ENCODE peak calls at places on chromosome 15, in five cellular contexts. One of them, this sample, is unnamed.

GRCh38 chr15:28888900-28889299 is 3.1 kb downstream of the APBA2 start:
- DNase-seq in ovary: no peak
- DNase-seq in colonic mucosa: no peak
- DNase-seq in mammary epithelial cell: no peak
- DNase-seq in A549: no peak
- DNase-seq in this sample: no peak

GRCh38 chr15:31065824-31066223 is 35.7 kb downstream of the TRPM1 start:
- DNase-seq in A549: no peak
- DNase-seq in ovary: no peak
- DNase-seq in colonic mucosa: no peak
- DNase-seq in mammary epithelial cell: peak
- DNase-seq in this sample: no peak

GRCh38 chr15:31222769-31223345 is 103.8 kb upstream of the KLF13 start:
- DNase-seq in ovary: no peak
- DNase-seq in mammary epithelial cell: no peak
- DNase-seq in A549: no peak
- DNase-seq in colonic mucosa: no peak
- DNase-seq in this sample: no peak

GRCh38 chr15:40055576-40056293 is 16.8 kb upstream of the SRP14 start:
- DNase-seq in mammary epithelial cell: no peak
- DNase-seq in ovary: no peak
- DNase-seq in A549: no peak
- DNase-seq in colonic mucosa: no peak
- DNase-seq in this sample: no peak

GRCh38 chr15:81929557-81929956 is 116.3 kb downstream of the MEX3B start:
- DNase-seq in ovary: no peak
- DNase-seq in colonic mucosa: no peak
- DNase-seq in mammary epithelial cell: no peak
- DNase-seq in A549: no peak
- DNase-seq in this sample: no peak

GRCh38 chr15:66947471-66947870 is 117.9 kb upstream of the SMAD3 start:
- DNase-seq in ovary: no peak
- DNase-seq in mammary epithelial cell: no peak
- DNase-seq in colonic mucosa: no peak
- DNase-seq in A549: no peak
- DNase-seq in this sample: peak

GRCh38 chr15:57866149-57866736 is 159.7 kb downstream of the POLR2M start:
- DNase-seq in A549: peak
- DNase-seq in mammary epithelial cell: peak
- DNase-seq in ovary: no peak
- DNase-seq in colonic mucosa: peak
- DNase-seq in this sample: peak

GRCh38 chr15:43433160-43433559 is 59.8 kb downstream of the TP53BP1 start:
- DNase-seq in mammary epithelial cell: no peak
- DNase-seq in colonic mucosa: no peak
- DNase-seq in A549: no peak
- DNase-seq in ovary: no peak
- DNase-seq in this sample: no peak

GRCh38 chr15:37015025-37015424 is 85.3 kb downstream of the MEIS2 start:
- DNase-seq in A549: no peak
- DNase-seq in ovary: no peak
- DNase-seq in colonic mucosa: no peak
- DNase-seq in mammary epithelial cell: peak
- DNase-seq in this sample: no peak

GRCh38 chr15:61871926-61872522 is 188.2 kb downstream of the VPS13C start:
- DNase-seq in colonic mucosa: no peak
- DNase-seq in A549: peak
- DNase-seq in ovary: no peak
- DNase-seq in mammary epithelial cell: no peak
- DNase-seq in this sample: no peak

GRCh38 chr15:96346409-96346808 is 15.9 kb downstream of the NR2F2 start:
- DNase-seq in colonic mucosa: no peak
- DNase-seq in ovary: no peak
- DNase-seq in mammary epithelial cell: no peak
- DNase-seq in A549: no peak
- DNase-seq in this sample: no peak

GRCh38 chr15:78396976-78397375 is 41.0 kb upstream of the IREB2 start:
- DNase-seq in mammary epithelial cell: no peak
- DNase-seq in colonic mucosa: peak
- DNase-seq in A549: peak
- DNase-seq in ovary: peak
- DNase-seq in this sample: no peak

GRCh38 chr15:34341922-34342736 is 807 bp downstream of the NOP10 start:
- DNase-seq in mammary epithelial cell: peak
- DNase-seq in colonic mucosa: no peak
- DNase-seq in ovary: no peak
- DNase-seq in A549: no peak
- DNase-seq in this sample: no peak

GRCh38 chr15:41115652-41116115 is 396 bp downstream of the INO80 start:
- DNase-seq in colonic mucosa: peak
- DNase-seq in ovary: no peak
- DNase-seq in A549: peak
- DNase-seq in mammary epithelial cell: peak
- DNase-seq in this sample: no peak

GRCh38 chr15:91484141-91484540 is 369.4 kb upstream of the SLCO3A1 start:
- DNase-seq in mammary epithelial cell: no peak
- DNase-seq in A549: no peak
- DNase-seq in colonic mucosa: no peak
- DNase-seq in ovary: no peak
- DNase-seq in this sample: no peak

DNA sequence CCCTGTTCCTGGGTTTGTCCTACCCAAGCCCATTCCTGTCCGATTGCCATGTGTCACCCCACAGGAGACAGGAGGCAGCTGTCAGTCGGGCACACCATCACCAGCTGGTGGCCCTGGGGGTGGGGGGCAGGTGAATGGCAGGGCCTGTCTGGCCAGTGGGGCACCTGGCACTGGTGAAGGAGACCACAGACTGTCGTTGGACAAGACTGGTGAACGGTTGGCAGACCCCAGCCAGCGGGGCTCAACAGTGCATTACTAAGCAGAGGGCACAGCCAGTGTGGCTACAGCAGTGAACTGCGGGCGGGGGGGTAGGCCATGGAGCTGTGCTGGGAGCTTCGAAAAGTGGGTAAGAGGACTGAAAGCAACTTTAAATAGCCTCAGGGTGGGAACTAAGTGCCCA is 2.1 kb downstream of the SEMA7A start:
- DNase-seq in A549: no peak
- DNase-seq in colonic mucosa: no peak
- DNase-seq in ovary: no peak
- DNase-seq in mammary epithelial cell: no peak
- DNase-seq in this sample: no peak
- H3K27ac ChIP-seq in A549: no peak
- H3K27ac ChIP-seq in colonic mucosa: no peak
- H3K27ac ChIP-seq in ovary: no peak
- H3K27ac ChIP-seq in mammary epithelial cell: no peak
- H3K27ac ChIP-seq in this sample: no peak

GRCh38 chr15:35442734-35443133 is 103.2 kb downstream of the DPH6 start:
- DNase-seq in mammary epithelial cell: no peak
- DNase-seq in A549: no peak
- DNase-seq in ovary: no peak
- DNase-seq in colonic mucosa: no peak
- DNase-seq in this sample: no peak
- TF ChIP-seq CTCF in mammary epithelial cell: no peak
- TF ChIP-seq CTCF in A549: no peak
- TF ChIP-seq CTCF in ovary: no peak
- TF ChIP-seq CTCF in colonic mucosa: no peak
- TF ChIP-seq CTCF in this sample: no peak

GRCh38 chr15:63605036-63605435 is 7.8 kb downstream of the FBXL22 start:
- DNase-seq in A549: no peak
- DNase-seq in ovary: no peak
- DNase-seq in colonic mucosa: no peak
- DNase-seq in mammary epithelial cell: peak
- DNase-seq in this sample: no peak

GRCh38 chr15:63608989-63609388 is 11.8 kb downstream of the FBXL22 start:
- DNase-seq in colonic mucosa: no peak
- DNase-seq in mammary epithelial cell: no peak
- DNase-seq in ovary: no peak
- DNase-seq in A549: no peak
- DNase-seq in this sample: no peak

GRCh38 chr15:63605816-63606215 is 8.6 kb downstream of the FBXL22 start:
- DNase-seq in A549: no peak
- DNase-seq in ovary: no peak
- DNase-seq in mammary epithelial cell: no peak
- DNase-seq in colonic mucosa: no peak
- DNase-seq in this sample: no peak

GRCh38 chr15:63604281-63604680 is 7.1 kb downstream of the FBXL22 start:
- DNase-seq in ovary: no peak
- DNase-seq in colonic mucosa: no peak
- DNase-seq in A549: no peak
- DNase-seq in mammary epithelial cell: no peak
- DNase-seq in this sample: no peak

GRCh38 chr15:63606333-63606732 is 9.1 kb downstream of the FBXL22 start:
- DNase-seq in colonic mucosa: no peak
- DNase-seq in A549: no peak
- DNase-seq in ovary: no peak
- DNase-seq in mammary epithelial cell: no peak
- DNase-seq in this sample: no peak
- H3K27ac ChIP-seq in colonic mucosa: no peak
- H3K27ac ChIP-seq in A549: no peak
- H3K27ac ChIP-seq in ovary: no peak
- H3K27ac ChIP-seq in mammary epithelial cell: no peak
- H3K27ac ChIP-seq in this sample: no peak

DNA sequence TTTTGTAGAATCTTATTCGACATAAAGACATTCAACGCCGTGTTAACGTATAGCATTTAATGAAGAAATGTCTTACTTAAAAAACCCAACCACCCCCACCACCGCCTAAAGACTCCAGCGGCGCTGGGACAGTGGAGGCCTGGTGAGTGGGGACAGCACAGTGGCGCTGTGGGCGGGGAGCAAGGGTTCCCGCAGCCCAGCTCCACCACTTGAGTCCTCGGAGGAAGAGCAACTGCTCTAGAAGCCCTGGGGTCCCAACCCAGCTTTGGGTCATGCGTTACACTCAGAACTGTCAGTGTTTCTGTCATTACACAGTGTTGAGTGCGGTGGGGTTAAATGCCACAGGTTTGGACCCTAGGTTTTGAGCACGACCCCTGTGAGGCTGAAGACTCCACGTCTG is 62.1 kb downstream of the CHSY1 start:
- DNase-seq in ovary: no peak
- DNase-seq in colonic mucosa: no peak
- DNase-seq in A549: no peak
- DNase-seq in mammary epithelial cell: no peak
- DNase-seq in this sample: no peak
- TF ChIP-seq CTCF in ovary: no peak
- TF ChIP-seq CTCF in colonic mucosa: no peak
- TF ChIP-seq CTCF in A549: no peak
- TF ChIP-seq CTCF in mammary epithelial cell: no peak
- TF ChIP-seq CTCF in this sample: no peak

This sample was measured in brain microvascular endothelial cell.